ENCODE peak calls at places on chromosomes 13 and 19, in four cellular contexts. One of them, this sample, is unnamed.

GRCh38 chr13:90690458-90691063 is 656.9 kb upstream of the MIR17HG start:
- DNase-seq in suprapubic skin: no peak
- DNase-seq in K562: no peak
- DNase-seq in transverse colon: no peak
- DNase-seq in this sample: no peak

GRCh38 chr19:6108721-6109633 is 1.3 kb downstream of the RFX2 start:
- DNase-seq in suprapubic skin: no peak
- DNase-seq in K562: peak; percentile 73
- DNase-seq in transverse colon: peak; percentile 66
- DNase-seq in this sample: peak; percentile 77

GRCh38 chr13:110877737-110878136 is 37.1 kb downstream of the ANKRD10 start:
- DNase-seq in suprapubic skin: no peak
- DNase-seq in K562: no peak
- DNase-seq in transverse colon: no peak
- DNase-seq in this sample: no peak

GRCh38 chr19:42113641-42114348 is 18.5 kb downstream of the POU2F2 start:
- DNase-seq in suprapubic skin: no peak
- DNase-seq in K562: no peak
- DNase-seq in transverse colon: no peak
- DNase-seq in this sample: no peak

GRCh38 chr13:25923217-25924085 is 128.4 kb downstream of the SHISA2 start:
- DNase-seq in suprapubic skin: no peak
- DNase-seq in K562: no peak
- DNase-seq in transverse colon: no peak
- DNase-seq in this sample: no peak

GRCh38 chr19:30084390-30084819 is 142.4 kb downstream of the URI1 start:
- DNase-seq in suprapubic skin: no peak
- DNase-seq in K562: no peak
- DNase-seq in transverse colon: no peak
- DNase-seq in this sample: no peak

GRCh38 chr19:49781394-49781793 is 14.6 kb downstream of the AP2A1 start:
- DNase-seq in suprapubic skin: no peak
- DNase-seq in K562: no peak
- DNase-seq in transverse colon: no peak
- DNase-seq in this sample: no peak

GRCh38 chr13:92158335-92158734 is 759.9 kb downstream of the GPC5 start:
- DNase-seq in suprapubic skin: no peak
- DNase-seq in K562: no peak
- DNase-seq in transverse colon: no peak
- DNase-seq in this sample: no peak

GRCh38 chr19:6271251-6271650 is 8.5 kb downstream of the MLLT1 start:
- DNase-seq in suprapubic skin: no peak
- DNase-seq in K562: no peak
- DNase-seq in transverse colon: no peak
- DNase-seq in this sample: no peak

GRCh38 chr19:34428549-34429285 is 536 bp downstream of the UBA2 start:
- DNase-seq in suprapubic skin: no peak
- DNase-seq in K562: peak; percentile 64
- DNase-seq in transverse colon: peak; percentile 45
- DNase-seq in this sample: peak; percentile 29

GRCh38 chr13:79541426-79542049 is 60.6 kb downstream of the NDFIP2 start:
- DNase-seq in suprapubic skin: no peak
- DNase-seq in K562: peak; percentile 61
- DNase-seq in transverse colon: no peak
- DNase-seq in this sample: no peak

GRCh38 chr19:51201712-51202111 is 23.2 kb upstream of the CD33 start:
- DNase-seq in suprapubic skin: no peak
- DNase-seq in K562: no peak
- DNase-seq in transverse colon: no peak
- DNase-seq in this sample: no peak

GRCh38 chr13:28470286-28470685 is 24.6 kb downstream of the FLT1 start:
- DNase-seq in suprapubic skin: no peak
- DNase-seq in K562: peak; percentile 31
- DNase-seq in transverse colon: no peak
- DNase-seq in this sample: no peak

GRCh38 chr19:55454787-55455243 is 6.6 kb downstream of the ISOC2 start:
- DNase-seq in suprapubic skin: no peak
- DNase-seq in K562: peak; percentile 77
- DNase-seq in transverse colon: no peak
- DNase-seq in this sample: no peak

GRCh38 chr13:92463134-92463533 is 763.5 kb upstream of the GPC6 start:
- DNase-seq in suprapubic skin: no peak
- DNase-seq in K562: no peak
- DNase-seq in transverse colon: peak; percentile 14
- DNase-seq in this sample: no peak

GRCh38 chr13:78160793-78161192 is 242.2 kb upstream of the EDNRB start:
- DNase-seq in suprapubic skin: no peak
- DNase-seq in K562: no peak
- DNase-seq in transverse colon: no peak
- DNase-seq in this sample: no peak

GRCh38 chr13:67416047-67416925 is 186.2 kb upstream of the PCDH9 start:
- DNase-seq in suprapubic skin: no peak
- DNase-seq in K562: peak; percentile 35
- DNase-seq in transverse colon: no peak
- DNase-seq in this sample: no peak

GRCh38 chr19:44764975-44765948 is 12.4 kb upstream of the CBLC start:
- DNase-seq in suprapubic skin: no peak
- DNase-seq in K562: no peak
- DNase-seq in transverse colon: peak; percentile 84
- DNase-seq in this sample: no peak

GRCh38 chr19:39325778-39326680 is 5.4 kb upstream of the LRFN1 start:
- DNase-seq in suprapubic skin: no peak
- DNase-seq in K562: no peak
- DNase-seq in transverse colon: no peak
- DNase-seq in this sample: no peak

GRCh38 chr13:108495686-108496363 is 133.6 kb upstream of the MYO16 start:
- DNase-seq in suprapubic skin: no peak
- DNase-seq in K562: peak; percentile 12
- DNase-seq in transverse colon: no peak
- DNase-seq in this sample: no peak

GRCh38 chr13:37656247-37656940 is 57.8 kb upstream of the POSTN start:
- DNase-seq in suprapubic skin: no peak
- DNase-seq in K562: no peak
- DNase-seq in transverse colon: no peak
- DNase-seq in this sample: no peak

GRCh38 chr13:27917121-27917947 is 2.5 kb upstream of the PDX1 start:
- DNase-seq in suprapubic skin: no peak
- DNase-seq in K562: no peak
- DNase-seq in transverse colon: no peak
- DNase-seq in this sample: no peak

GRCh38 chr13:88656751-88657150 is 985.6 kb downstream of the SLITRK5 start:
- DNase-seq in suprapubic skin: no peak
- DNase-seq in K562: no peak
- DNase-seq in transverse colon: no peak
- DNase-seq in this sample: no peak

GRCh38 chr19:1154731-1155351 is 19.2 kb downstream of the SBNO2 start:
- DNase-seq in suprapubic skin: peak; percentile 97
- DNase-seq in K562: no peak
- DNase-seq in transverse colon: peak; percentile 89
- DNase-seq in this sample: peak; percentile 86

GRCh38 chr19:7153008-7153407 is 83.5 kb downstream of the ZNF557 start:
- DNase-seq in suprapubic skin: no peak
- DNase-seq in K562: no peak
- DNase-seq in transverse colon: no peak
- DNase-seq in this sample: no peak

GRCh38 chr19:13163609-13164364 is 13.6 kb downstream of the IER2 start:
- DNase-seq in suprapubic skin: peak; percentile 89
- DNase-seq in K562: peak; percentile 92
- DNase-seq in transverse colon: peak; percentile 80
- DNase-seq in this sample: peak; percentile 47

GRCh38 chr13:113452942-113453901 is at the start of gene ADPRHL1:
- DNase-seq in suprapubic skin: no peak
- DNase-seq in K562: no peak
- DNase-seq in transverse colon: no peak
- DNase-seq in this sample: no peak

GRCh38 chr13:37023871-37024270 is 23.3 kb downstream of the EXOSC8 start:
- DNase-seq in suprapubic skin: no peak
- DNase-seq in K562: no peak
- DNase-seq in transverse colon: no peak
- DNase-seq in this sample: no peak

GRCh38 chr19:6412111-6412999 is 12.3 kb downstream of the KHSRP start:
- DNase-seq in suprapubic skin: no peak
- DNase-seq in K562: peak; percentile 65
- DNase-seq in transverse colon: peak; percentile 71
- DNase-seq in this sample: no peak

GRCh38 chr19:16627194-16627927 is 643 bp downstream of the MED26 start:
- DNase-seq in suprapubic skin: no peak
- DNase-seq in K562: peak; percentile 25
- DNase-seq in transverse colon: peak; percentile 24
- DNase-seq in this sample: no peak

GRCh38 chr19:16626796-16627193 is 1.2 kb downstream of the MED26 start:
- DNase-seq in suprapubic skin: no peak
- DNase-seq in K562: peak; percentile 39
- DNase-seq in transverse colon: no peak
- DNase-seq in this sample: no peak

GRCh38 chr19:16628984-16629691 is 1.1 kb upstream of the MED26 start:
- DNase-seq in suprapubic skin: no peak
- DNase-seq in K562: peak; percentile 58
- DNase-seq in transverse colon: peak; percentile 65
- DNase-seq in this sample: peak; percentile 55

GRCh38 chr19:16627928-16628182 is 149 bp downstream of the MED26 start:
- DNase-seq in suprapubic skin: no peak
- DNase-seq in K562: no peak
- DNase-seq in transverse colon: no peak
- DNase-seq in this sample: no peak

GRCh38 chr19:16628183-16628983 is at the start of gene MED26:
- DNase-seq in suprapubic skin: peak; percentile 97
- DNase-seq in K562: peak; percentile 96
- DNase-seq in transverse colon: peak; percentile 97
- DNase-seq in this sample: peak; percentile 88
- TF ChIP-seq EP300 in suprapubic skin: no peak
- TF ChIP-seq EP300 in K562: peak; percentile 26
- TF ChIP-seq EP300 in transverse colon: no peak
- TF ChIP-seq EP300 in this sample: peak; percentile 89

GRCh38 chr13:97562962-97563361 is 129.0 kb downstream of the RAP2A start:
- DNase-seq in suprapubic skin: no peak
- DNase-seq in K562: no peak
- DNase-seq in transverse colon: no peak
- DNase-seq in this sample: no peak

GRCh38 chr13:97564929-97565328 is 131.0 kb downstream of the RAP2A start:
- DNase-seq in suprapubic skin: no peak
- DNase-seq in K562: no peak
- DNase-seq in transverse colon: no peak
- DNase-seq in this sample: no peak

GRCh38 chr13:97568850-97569249 is 134.9 kb downstream of the RAP2A start:
- DNase-seq in suprapubic skin: no peak
- DNase-seq in K562: no peak
- DNase-seq in transverse colon: peak; percentile 9
- DNase-seq in this sample: no peak

GRCh38 chr13:97566907-97567306 is 132.9 kb downstream of the RAP2A start:
- DNase-seq in suprapubic skin: no peak
- DNase-seq in K562: peak; percentile 7
- DNase-seq in transverse colon: no peak
- DNase-seq in this sample: no peak

DNA sequence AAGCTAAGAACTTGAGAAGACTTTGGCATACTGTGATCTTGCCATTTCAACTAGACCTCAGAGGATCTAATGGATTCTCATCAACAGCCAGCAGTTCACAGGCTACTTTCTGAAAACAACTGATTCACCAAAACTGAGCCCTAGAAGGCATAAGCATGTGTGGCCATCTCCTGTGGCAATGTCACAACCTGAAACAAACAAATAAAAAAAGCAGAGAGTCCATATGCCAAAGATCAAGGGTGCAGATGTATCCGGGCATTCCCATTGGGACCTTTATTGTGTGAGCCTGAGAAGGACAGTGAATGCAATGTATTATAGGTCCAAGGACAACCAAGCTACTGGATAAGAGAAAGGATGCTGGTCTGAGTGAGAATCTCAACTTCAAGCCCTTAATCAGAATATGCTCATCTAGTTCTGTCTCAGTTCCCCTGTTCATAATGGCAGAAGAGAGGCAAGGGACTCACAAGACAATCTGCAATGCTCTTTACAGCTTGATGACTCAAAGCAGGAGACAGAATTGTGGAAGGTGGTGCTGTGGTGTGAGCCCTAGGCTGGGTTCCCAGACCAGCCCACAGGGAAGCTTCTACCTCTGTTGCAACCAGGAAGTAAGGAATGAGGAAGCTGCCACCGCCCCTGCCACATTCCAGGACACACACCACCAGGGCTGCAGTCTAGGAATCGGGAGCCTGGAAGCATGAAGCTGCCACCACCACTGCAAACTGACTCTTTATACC is 133.7 kb downstream of the RAP2A start:
- DNase-seq in suprapubic skin: no peak
- DNase-seq in K562: no peak
- DNase-seq in transverse colon: peak; percentile 77
- DNase-seq in this sample: no peak
- TF ChIP-seq EP300 in suprapubic skin: no peak
- TF ChIP-seq EP300 in K562: no peak
- TF ChIP-seq EP300 in transverse colon: no peak
- TF ChIP-seq EP300 in this sample: no peak

GRCh38 chr19:3387645-3388589 is 21.5 kb downstream of the NFIC start:
- DNase-seq in suprapubic skin: peak; percentile 93
- DNase-seq in K562: no peak
- DNase-seq in transverse colon: peak; percentile 89
- DNase-seq in this sample: peak; percentile 68
- TF ChIP-seq EP300 in suprapubic skin: no peak
- TF ChIP-seq EP300 in K562: no peak
- TF ChIP-seq EP300 in transverse colon: peak; percentile 39
- TF ChIP-seq EP300 in this sample: no peak

DNA sequence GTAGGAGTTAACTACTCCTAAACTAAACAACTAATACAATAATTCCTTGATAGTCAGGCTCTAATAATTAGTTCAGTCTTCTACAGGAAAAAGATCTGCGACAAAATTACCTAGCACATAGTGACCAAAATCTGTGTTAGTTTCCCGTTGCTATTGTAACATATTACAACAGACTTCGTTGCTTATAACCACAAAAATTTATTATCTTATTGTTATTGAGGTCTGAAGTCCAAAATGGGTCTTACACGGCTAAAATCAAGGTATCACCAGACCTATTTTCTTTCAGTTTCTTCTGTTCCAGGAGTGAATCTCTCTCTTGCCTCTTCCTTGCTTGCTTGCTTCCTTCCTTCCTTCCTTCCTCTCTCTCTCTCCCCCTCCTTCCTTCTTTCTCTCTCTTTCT is 993.6 kb upstream of the SPRY2 start:
- DNase-seq in suprapubic skin: no peak
- DNase-seq in K562: no peak
- DNase-seq in transverse colon: no peak
- DNase-seq in this sample: no peak
- TF ChIP-seq EP300 in suprapubic skin: no peak
- TF ChIP-seq EP300 in K562: no peak
- TF ChIP-seq EP300 in transverse colon: no peak
- TF ChIP-seq EP300 in this sample: no peak

GRCh38 chr19:36687214-36688056 is at the start of gene ZNF567:
- DNase-seq in suprapubic skin: peak; percentile 98
- DNase-seq in K562: peak; percentile 96
- DNase-seq in transverse colon: peak; percentile 99
- DNase-seq in this sample: peak; percentile 97
- TF ChIP-seq EP300 in suprapubic skin: no peak
- TF ChIP-seq EP300 in K562: no peak
- TF ChIP-seq EP300 in transverse colon: no peak
- TF ChIP-seq EP300 in this sample: peak; percentile 90